ENCODE peak calls at places on chromosomes 6 and 20, in four cellular contexts. G is K562, V is HepG2, E is GM12878. F is an unnamed sample.
A peak's percentile ranks its signal among the peaks of the same experiment; 100 is the strongest.

GRCh38 chr6:14035448-14035847 is 82.1 kb upstream of the CD83 start:
- DNase-seq in G (no peak), V (no peak), E (no peak), F (peak; percentile 25)

GRCh38 chr6:158080849-158081656 is 87.0 kb downstream of the SERAC1 start:
- DNase-seq in G (no peak), V (no peak), E (no peak), F (no peak)

GRCh38 chr6:88008411-88008810 is 39.2 kb upstream of the SPACA1 start:
- DNase-seq in G (no peak), V (no peak), E (no peak), F (no peak)

GRCh38 chr6:159968295-159969203 is at the start of gene IGF2R:
- DNase-seq in G (peak; percentile 99), V (peak; percentile 83), E (no peak), F (peak; percentile 91)

GRCh38 chr20:55793986-55794385 is 211.3 kb downstream of the CBLN4 start:
- DNase-seq in G (no peak), V (no peak), E (no peak), F (no peak)

GRCh38 chr20:49792611-49793010 is 20.0 kb upstream of the SLC9A8 start:
- DNase-seq in G (no peak), V (no peak), E (no peak), F (no peak)

GRCh38 chr20:58078741-58079522 is 149.5 kb downstream of the ANKRD60 start:
- DNase-seq in G (no peak), V (no peak), E (no peak), F (no peak)

GRCh38 chr20:57671662-57672061 is 38.2 kb downstream of the PMEPA1 start:
- DNase-seq in G (no peak), V (no peak), E (no peak), F (no peak)

GRCh38 chr6:93164781-93165180 is 254.6 kb downstream of the EPHA7 start:
- DNase-seq in G (no peak), V (no peak), E (no peak), F (no peak)

GRCh38 chr6:16270178-16270794 is 31.9 kb downstream of the GMPR start:
- DNase-seq in G (peak; percentile 93), V (no peak), E (no peak), F (no peak)

GRCh38 chr6:114733596-114733995 is 390.8 kb upstream of the HS3ST5 start:
- DNase-seq in G (no peak), V (no peak), E (no peak), F (no peak)

GRCh38 chr6:28585335-28585734 is 59.7 kb downstream of the GPX5 start:
- DNase-seq in G (no peak), V (peak; percentile 55), E (no peak), F (no peak)

GRCh38 chr6:22590423-22590822 is 21.1 kb downstream of the HDGFL1 start:
- DNase-seq in G (no peak), V (no peak), E (no peak), F (no peak)

GRCh38 chr6:41878246-41878645 is 16.9 kb downstream of the USP49 start:
- DNase-seq in G (no peak), V (no peak), E (no peak), F (no peak)

GRCh38 chr6:115190534-115190933 is 847.7 kb upstream of the HS3ST5 start:
- DNase-seq in G (no peak), V (no peak), E (no peak), F (no peak)

GRCh38 chr6:51514396-51515051 is 572.9 kb downstream of the PKHD1 start:
- DNase-seq in G (no peak), V (no peak), E (no peak), F (no peak)

GRCh38 chr6:101918476-101918875 is 525.0 kb downstream of the GRIK2 start:
- DNase-seq in G (no peak), V (no peak), E (no peak), F (no peak)

GRCh38 chr6:87808005-87808757 is 106.1 kb upstream of the AKIRIN2 start:
- DNase-seq in G (no peak), V (no peak), E (no peak), F (no peak)

GRCh38 chr6:136113736-136114173 is 136.4 kb downstream of the MTFR2 start:
- DNase-seq in G (no peak), V (no peak), E (no peak), F (peak; percentile 17)

GRCh38 chr6:169427856-169428255 is 174.2 kb upstream of the THBS2 start:
- DNase-seq in G (no peak), V (no peak), E (no peak), F (no peak)

GRCh38 chr20:58086763-58087566 is 141.5 kb downstream of the ANKRD60 start:
- DNase-seq in G (peak; percentile 54), V (peak; percentile 51), E (no peak), F (peak; percentile 72)

GRCh38 chr6:67683960-67684359 is 951.1 kb upstream of the ADGRB3 start:
- DNase-seq in G (no peak), V (no peak), E (no peak), F (no peak)

GRCh38 chr6:167815296-167815980 is 11.3 kb upstream of the AFDN start:
- DNase-seq in G (peak; percentile 42), V (no peak), E (no peak), F (no peak)

GRCh38 chr20:32468313-32468640 is 110.1 kb downstream of the ASXL1 start:
- DNase-seq in G (no peak), V (no peak), E (no peak), F (no peak)

GRCh38 chr6:134358320-134358719 is 40.4 kb upstream of the SGK1 start:
- DNase-seq in G (no peak), V (no peak), E (no peak), F (no peak)

GRCh38 chr20:25058797-25059486 is 1.0 kb upstream of the ACSS1 start:
- DNase-seq in G (no peak), V (peak; percentile 44), E (no peak), F (no peak)

GRCh38 chr6:144395835-144396234 is 110.7 kb downstream of the UTRN start:
- DNase-seq in G (no peak), V (no peak), E (no peak), F (no peak)

GRCh38 chr6:150195996-150196417 is 53.2 kb downstream of the PPP1R14C start:
- DNase-seq in G (no peak), V (no peak), E (no peak), F (no peak)

GRCh38 chr6:118968416-118968815 is 33.5 kb upstream of the MCM9 start:
- DNase-seq in G (no peak), V (peak; percentile 26), E (no peak), F (no peak)

GRCh38 chr6:109139109-109139508 is 43.8 kb downstream of the CEP57L1 start:
- DNase-seq in G (no peak), V (peak; percentile 39), E (no peak), F (no peak)

GRCh38 chr6:111861321-111861938 is 11.8 kb downstream of the FYN start:
- DNase-seq in G (no peak), V (no peak), E (no peak), F (no peak)

GRCh38 chr6:165717732-165718465 is 54.9 kb upstream of the PDE10A start:
- DNase-seq in G (no peak), V (no peak), E (no peak), F (no peak)

GRCh38 chr6:10140824-10141223 is 274.1 kb downstream of the TFAP2A start:
- DNase-seq in G (no peak), V (no peak), E (no peak), F (no peak)

GRCh38 chr6:27133281-27134227 is 113.9 kb upstream of the PRSS16 start:
- DNase-seq in G (no peak), V (peak; percentile 51), E (peak; percentile 63), F (peak; percentile 74)

GRCh38 chr20:62203378-62204030 is 16.6 kb downstream of the HRH3 start:
- DNase-seq in G (no peak), V (no peak), E (no peak), F (no peak)

GRCh38 chr20:19742974-19743649 is 14.9 kb upstream of the RIN2 start:
- DNase-seq in G (no peak), V (no peak), E (no peak), F (no peak)

GRCh38 chr20:53148764-53149163 is 176.6 kb downstream of the TSHZ2 start:
- DNase-seq in G (no peak), V (no peak), E (no peak), F (no peak)

GRCh38 chr6:11413112-11413687 is 124.3 kb upstream of the TMEM170B start:
- DNase-seq in G (no peak), V (no peak), E (no peak), F (no peak)
- TF ChIP-seq CTCF in G (peak; percentile 18), V (peak; percentile 28), E (no peak), F (no peak)

DNA sequence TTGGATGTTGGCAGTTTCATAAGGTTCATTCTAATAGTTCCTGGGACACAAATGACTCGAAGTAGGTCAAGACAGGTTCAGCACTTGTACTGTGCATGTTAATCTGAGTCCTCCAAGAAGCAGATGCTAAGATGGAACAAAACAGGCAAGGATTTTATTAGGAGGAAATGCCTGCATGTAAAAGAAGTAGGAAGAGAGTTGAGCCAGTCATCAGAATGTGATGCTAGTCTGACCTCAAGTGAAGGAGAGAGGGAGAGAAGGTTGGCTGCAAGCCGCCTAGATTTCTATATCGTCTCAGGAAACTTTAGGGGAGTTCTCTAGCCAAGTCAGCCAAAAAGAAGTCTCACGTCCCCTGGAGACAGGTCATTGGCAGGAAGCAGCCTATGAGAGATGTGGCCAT is 377.9 kb downstream of the CD109 start:
- DNase-seq in G (no peak), V (no peak), E (no peak), F (no peak)
- TF ChIP-seq ETV6 in G (no peak), V (no peak), E (no peak), F (no peak)

GRCh38 chr20:1423206-1423605 is 30.4 kb upstream of the FKBP1A start:
- DNase-seq in G (no peak), V (no peak), E (no peak), F (no peak)

GRCh38 chr20:1422756-1423155 is 29.9 kb upstream of the FKBP1A start:
- DNase-seq in G (no peak), V (no peak), E (no peak), F (no peak)

GRCh38 chr20:1426231-1426849 is 33.5 kb upstream of the FKBP1A start:
- DNase-seq in G (no peak), V (no peak), E (no peak), F (no peak)

GRCh38 chr20:1424336-1424735 is 31.5 kb upstream of the FKBP1A start:
- DNase-seq in G (no peak), V (no peak), E (no peak), F (no peak)

DNA sequence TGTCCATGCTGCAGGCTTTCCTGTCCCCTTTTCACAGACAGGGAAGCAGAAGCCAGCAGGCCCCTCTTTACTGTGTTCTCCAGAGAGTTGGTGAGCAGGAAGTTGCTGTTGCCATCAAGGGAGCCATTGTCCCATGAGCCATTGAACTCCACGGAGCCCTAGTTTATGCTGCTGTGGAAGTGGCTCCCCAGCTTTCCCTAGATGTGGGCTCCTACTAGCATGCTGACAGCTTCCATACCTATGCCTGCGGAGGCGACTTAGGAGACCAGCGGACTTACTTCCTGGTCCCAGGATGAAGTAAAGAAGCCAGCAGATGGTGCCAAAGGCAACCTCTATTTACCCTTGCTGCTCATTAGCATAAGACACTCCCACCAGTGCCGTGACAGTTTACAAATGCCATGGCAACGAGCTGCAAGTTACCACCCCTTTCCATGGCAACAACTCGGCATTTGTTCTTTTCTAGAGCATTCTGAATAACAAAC is 30.8 kb upstream of the FKBP1A start:
- DNase-seq in G (peak; percentile 51), V (peak; percentile 92), E (no peak), F (peak; percentile 81)
- TF ChIP-seq CTCF in G (peak; percentile 76), V (peak; percentile 74), E (peak; percentile 36), F (no peak)

DNA sequence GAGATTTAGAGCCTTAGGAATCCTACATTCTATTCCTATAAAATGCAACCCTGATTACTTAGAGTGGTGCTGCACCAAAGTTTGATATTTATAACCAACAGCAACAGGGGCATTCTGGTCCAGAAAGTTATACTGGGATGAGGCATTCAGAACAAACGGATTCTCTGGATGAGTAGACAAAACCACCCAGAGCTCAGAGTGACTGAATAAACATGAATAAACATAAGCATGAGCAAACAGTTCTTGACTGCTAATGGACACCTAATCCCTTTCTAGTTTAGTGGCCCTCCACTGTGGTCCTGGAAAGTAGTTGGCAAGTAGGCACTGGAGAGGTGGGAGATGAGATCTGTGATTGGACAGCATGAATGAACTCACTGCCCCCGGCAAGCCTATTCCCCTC is 11.9 kb downstream of the TTI1 start:
- DNase-seq in G (no peak), V (peak; percentile 24), E (no peak), F (no peak)
- TF ChIP-seq ETV6 in G (no peak), V (no peak), E (no peak), F (no peak)